ENCODE peak calls at places on chromosomes 3 and 15, in four cellular contexts. C is RWPE1; G is RWPE2; X is central memory CD4-positive, alpha-beta T cell. F is an unnamed sample.
A peak's percentile ranks its signal among the peaks of the same experiment; 100 is the strongest.

GRCh38 chr15:34841220-34841841 is 46.0 kb upstream of the ACTC1 start:
- DNase-seq in C (no peak), G (no peak), X (no peak), F (no peak)

GRCh38 chr15:94582368-94582767 is 351.0 kb downstream of the MCTP2 start:
- DNase-seq in C (peak; percentile 25), G (no peak), X (no peak), F (no peak)

GRCh38 chr3:186461141-186461540 is 83.0 kb downstream of the CRYGS start:
- DNase-seq in C (peak; percentile 82), G (no peak), X (no peak), F (no peak)

GRCh38 chr15:90000175-90000923 is 775 bp upstream of the ZNF710 start:
- DNase-seq in C (peak; percentile 48), G (no peak), X (no peak), F (no peak)

GRCh38 chr15:57555270-57555669 is 36.4 kb upstream of the MYZAP start:
- DNase-seq in C (no peak), G (no peak), X (no peak), F (no peak)

GRCh38 chr15:66925721-66926120 is 139.7 kb upstream of the SMAD3 start:
- DNase-seq in C (no peak), G (no peak), X (no peak), F (no peak)

GRCh38 chr3:156217674-156218352 is 97.4 kb downstream of the KCNAB1 start:
- DNase-seq in C (no peak), G (no peak), X (no peak), F (no peak)

GRCh38 chr3:43742935-43743334 is 52.2 kb downstream of the ABHD5 start:
- DNase-seq in C (no peak), G (no peak), X (no peak), F (no peak)

GRCh38 chr3:16743276-16743675 is 138.1 kb upstream of the DAZL start:
- DNase-seq in C (no peak), G (no peak), X (no peak), F (no peak)

GRCh38 chr3:138186216-138186615 is 885 bp upstream of the ARMC8 start:
- DNase-seq in C (no peak), G (no peak), X (no peak), F (no peak)

GRCh38 chr15:86879250-86880229 is 799.9 kb downstream of the AGBL1 start:
- DNase-seq in C (no peak), G (no peak), X (no peak), F (no peak)

GRCh38 chr3:126621627-126622345 is 33.1 kb downstream of the TXNRD3 start:
- DNase-seq in C (peak; percentile 17), G (no peak), X (no peak), F (no peak)

GRCh38 chr15:95626501-95627361 is 703.8 kb upstream of the NR2F2 start:
- DNase-seq in C (no peak), G (no peak), X (no peak), F (no peak)

GRCh38 chr3:13192471-13193213 is 119.4 kb upstream of the IQSEC1 start:
- DNase-seq in C (no peak), G (no peak), X (no peak), F (no peak)

GRCh38 chr15:90090226-90090848 is 11.9 kb downstream of the IDH2 start:
- DNase-seq in C (no peak), G (no peak), X (no peak), F (no peak)

GRCh38 chr3:187744169-187745151 is 808 bp downstream of the BCL6 start:
- DNase-seq in C (peak; percentile 48), G (no peak), X (peak; percentile 41), F (no peak)

GRCh38 chr3:197541756-197542539 is 13.8 kb downstream of the BDH1 start:
- DNase-seq in C (peak; percentile 28), G (no peak), X (no peak), F (no peak)

GRCh38 chr15:23064156-23064555 is 24.8 kb upstream of the TUBGCP5 start:
- DNase-seq in C (no peak), G (no peak), X (no peak), F (no peak)

GRCh38 chr15:83284563-83285283 is at the start of gene BNC1:
- DNase-seq in C (peak; percentile 67), G (peak; percentile 82), X (no peak), F (no peak)

GRCh38 chr3:44120721-44121582 is 120.7 kb upstream of the TOPAZ1 start:
- DNase-seq in C (no peak), G (no peak), X (no peak), F (no peak)

GRCh38 chr3:116423945-116424344 is 21.3 kb downstream of the LSAMP start:
- DNase-seq in C (no peak), G (no peak), X (no peak), F (no peak)

GRCh38 chr15:76936671-76937070 is 5.1 kb downstream of the RCN2 start:
- DNase-seq in C (no peak), G (no peak), X (no peak), F (no peak)

GRCh38 chr15:101378356-101378755 is 83.3 kb upstream of the SNRPA1 start:
- DNase-seq in C (no peak), G (peak; percentile 49), X (no peak), F (no peak)

GRCh38 chr3:107899996-107900651 is 190.7 kb downstream of the CD47 start:
- DNase-seq in C (no peak), G (no peak), X (no peak), F (no peak)

F was measured in mesenteric fat pad.